ENCODE peak calls at places on chromosomes 6 and 20, in five cellular contexts. O is AG09309, L is HTR-8/SVneo, M is amygdala, A is kidney glomerular epithelial cell. I is an unnamed sample.

GRCh38 chr6:148720371-148720770 is 26.5 kb upstream of the UST start:
- DNase-seq in A (peak), M (no peak), L (no peak), O (no peak), I (no peak)

GRCh38 chr6:130105996-130106704 is 87.8 kb downstream of the L3MBTL3 start:
- DNase-seq in O (no peak), M (no peak), L (no peak), A (no peak), I (no peak)

GRCh38 chr6:9593566-9593965 is 821.3 kb downstream of the TFAP2A start:
- DNase-seq in O (no peak), L (no peak), A (no peak), M (no peak), I (no peak)

GRCh38 chr6:80771941-80772340 is 665.5 kb downstream of the BCKDHB start:
- DNase-seq in A (peak), M (no peak), L (no peak), O (no peak), I (peak)

GRCh38 chr6:138250513-138251247 is 32.4 kb upstream of the PBOV1 start:
- DNase-seq in A (peak), L (peak), M (peak), O (peak), I (no peak)

GRCh38 chr6:112205521-112206458 is 48.6 kb downstream of the LAMA4 start:
- DNase-seq in M (no peak), L (peak), A (peak), O (no peak), I (peak)

GRCh38 chr6:160010067-160010466 is 41.2 kb downstream of the IGF2R start:
- DNase-seq in A (no peak), L (no peak), O (peak), M (no peak), I (peak)

GRCh38 chr6:32666420-32667300 is at the start of gene HLA-DQB1:
- DNase-seq in M (no peak), O (no peak), L (peak), A (peak), I (no peak)

GRCh38 chr6:158417760-158418098 is 105.5 kb downstream of the TULP4 start:
- DNase-seq in A (peak), M (no peak), L (peak), O (peak), I (peak)

GRCh38 chr6:157755752-157756411 is 67.2 kb upstream of the SNX9 start:
- DNase-seq in A (no peak), O (no peak), L (no peak), M (no peak), I (no peak)

GRCh38 chr6:148528292-148528691 is 185.7 kb downstream of the SASH1 start:
- DNase-seq in A (no peak), L (no peak), O (no peak), M (peak), I (no peak)

GRCh38 chr6:159969204-159969912 is 476 bp downstream of the IGF2R start:
- DNase-seq in M (no peak), A (no peak), O (no peak), L (no peak), I (no peak)

GRCh38 chr6:148868314-148868713 is 121.5 kb downstream of the UST start:
- DNase-seq in O (peak), A (no peak), M (no peak), L (peak), I (peak)

GRCh38 chr6:168125429-168126001 is 46.5 kb upstream of the FRMD1 start:
- DNase-seq in O (no peak), L (no peak), A (no peak), M (no peak), I (no peak)

GRCh38 chr6:134810402-134810801 is 139.5 kb downstream of the ALDH8A1 start:
- DNase-seq in A (no peak), M (no peak), L (no peak), O (no peak), I (no peak)

GRCh38 chr6:71250050-71250689 is 38.4 kb upstream of the OGFRL1 start:
- DNase-seq in M (no peak), A (peak), O (peak), L (peak), I (peak)

GRCh38 chr6:154996841-154997311 is 1.8 kb downstream of the TIAM2 start:
- DNase-seq in O (no peak), L (no peak), A (peak), M (no peak), I (no peak)

GRCh38 chr6:44615621-44616020 is 228.1 kb downstream of the CDC5L start:
- DNase-seq in L (no peak), M (no peak), O (no peak), A (no peak), I (no peak)

GRCh38 chr20:41649489-41649888 is 31.3 kb upstream of the CHD6 start:
- DNase-seq in M (no peak), O (no peak), L (no peak), A (no peak), I (no peak)

GRCh38 chr20:59751075-59751711 is 146.9 kb downstream of the PHACTR3 start:
- DNase-seq in L (peak), A (peak), O (no peak), M (peak), I (peak)

GRCh38 chr20:34271961-34272360 is 30.7 kb downstream of the ASIP start:
- DNase-seq in A (no peak), M (no peak), O (peak), L (peak), I (peak)

GRCh38 chr6:127938701-127939100 is 37.8 kb upstream of the THEMIS start:
- DNase-seq in M (no peak), L (no peak), A (peak), O (no peak), I (peak)

GRCh38 chr20:60298647-60299046 is 340.4 kb downstream of the CDH26 start:
- DNase-seq in L (no peak), M (no peak), O (no peak), A (no peak), I (no peak)

GRCh38 chr6:150857062-150857905 is 8.2 kb upstream of the MTHFD1L start:
- DNase-seq in A (peak), O (peak), L (peak), M (no peak), I (peak)

GRCh38 chr20:51122931-51123658 is 100.2 kb upstream of the KCNG1 start:
- DNase-seq in O (no peak), L (no peak), M (no peak), A (no peak), I (no peak)

GRCh38 chr6:134398453-134398852 is 80.5 kb upstream of the SGK1 start:
- DNase-seq in O (no peak), A (no peak), M (no peak), L (no peak), I (no peak)

GRCh38 chr6:12439296-12439695 is 149.1 kb downstream of the EDN1 start:
- DNase-seq in M (no peak), O (no peak), L (no peak), A (no peak), I (no peak)

GRCh38 chr20:25508083-25508770 is 77.1 kb downstream of the NINL start:
- DNase-seq in L (peak), O (peak), A (peak), M (no peak), I (peak)

GRCh38 chr6:169070506-169071176 is 183.0 kb downstream of the THBS2 start:
- DNase-seq in A (peak), L (peak), M (no peak), O (peak), I (peak)

GRCh38 chr6:45613678-45614077 is 235.9 kb upstream of the SUPT3H start:
- DNase-seq in A (no peak), M (no peak), O (no peak), L (no peak), I (peak)

GRCh38 chr6:26240157-26240980 is 124.6 kb upstream of the BTN3A2 start:
- DNase-seq in L (peak), M (no peak), O (no peak), A (peak), I (peak)

GRCh38 chr20:2759603-2760360 is 40.6 kb downstream of the CPXM1 start:
- DNase-seq in A (no peak), O (no peak), M (no peak), L (no peak), I (no peak)

GRCh38 chr6:130882370-130882769 is 55.2 kb downstream of the SMLR1 start:
- DNase-seq in L (no peak), O (no peak), M (no peak), A (no peak), I (no peak)

GRCh38 chr20:20083796-20084195 is 31.5 kb downstream of the CFAP61 start:
- DNase-seq in M (no peak), L (peak), O (no peak), A (peak), I (no peak)

GRCh38 chr20:14580426-14581074 is 243.1 kb upstream of the FLRT3 start:
- DNase-seq in O (no peak), M (no peak), L (no peak), A (no peak), I (no peak)

GRCh38 chr6:3496395-3496794 is 39.5 kb upstream of the SLC22A23 start:
- DNase-seq in A (no peak), M (no peak), L (no peak), O (no peak), I (no peak)

GRCh38 chr6:158322724-158323560 is 10.7 kb downstream of the TULP4 start:
- DNase-seq in M (no peak), O (peak), L (peak), A (peak), I (no peak)

GRCh38 chr6:485655-486054 is 94.1 kb downstream of the IRF4 start:
- DNase-seq in L (no peak), A (no peak), M (no peak), O (no peak), I (no peak)